ENCODE peak calls at places on chromosomes 13 and 19, in five cellular contexts. S is right lobe of liver; R is pancreas; C is CD8-positive, alpha-beta T cell; J is AG04450. D is an unnamed sample.

GRCh38 chr19:29610574-29611271 is 4.6 kb downstream of the POP4 start:
- DNase-seq in S (peak; percentile 81), R (peak; percentile 87), C (peak; percentile 86), J (peak; percentile 63), D (peak; percentile 68)

GRCh38 chr13:114053026-114053425 is 79.2 kb upstream of the C13orf46 start:
- DNase-seq in S (no peak), R (peak; percentile 34), C (no peak), J (peak; percentile 37), D (no peak)

GRCh38 chr13:101916758-101917474 is 464.4 kb downstream of the ITGBL1 start:
- DNase-seq in S (no peak), R (peak; percentile 48), C (no peak), J (no peak), D (no peak)

GRCh38 chr13:71316964-71317363 is 550.0 kb downstream of the DACH1 start:
- DNase-seq in S (no peak), R (no peak), C (no peak), J (no peak), D (no peak)

GRCh38 chr13:40600145-40600751 is 66.2 kb downstream of the FOXO1 start:
- DNase-seq in S (no peak), R (no peak), C (no peak), J (no peak), D (no peak)

GRCh38 chr19:639251-640155 is at the start of gene FGF22:
- DNase-seq in S (peak; percentile 91), R (peak; percentile 95), C (peak; percentile 96), J (peak; percentile 30), D (peak; percentile 88)

GRCh38 chr19:17681505-17682125 is 6.5 kb downstream of the UNC13A start:
- DNase-seq in S (no peak), R (no peak), C (peak; percentile 42), J (peak; percentile 6), D (peak; percentile 30)

GRCh38 chr13:102460806-102461205 is 59.0 kb upstream of the FGF14 start:
- DNase-seq in S (no peak), R (no peak), C (no peak), J (no peak), D (no peak)

GRCh38 chr13:100559886-100560285 is 28.7 kb downstream of the GGACT start:
- DNase-seq in S (no peak), R (no peak), C (no peak), J (no peak), D (no peak)

GRCh38 chr13:29886446-29886845 is 36.0 kb upstream of the UBL3 start:
- DNase-seq in S (no peak), R (no peak), C (peak; percentile 41), J (no peak), D (no peak)

GRCh38 chr13:34243396-34243795 is 425.4 kb downstream of the RFC3 start:
- DNase-seq in S (no peak), R (no peak), C (no peak), J (no peak), D (no peak)

GRCh38 chr19:55679343-55680257 is 4.6 kb downstream of the EPN1 start:
- DNase-seq in S (no peak), R (peak; percentile 73), C (no peak), J (no peak), D (peak; percentile 17)

GRCh38 chr19:3142292-3142670 is 6.4 kb downstream of the GNA15 start:
- DNase-seq in S (no peak), R (no peak), C (peak; percentile 27), J (peak; percentile 42), D (no peak)

GRCh38 chr13:33931397-33931987 is 113.5 kb downstream of the RFC3 start:
- DNase-seq in S (no peak), R (no peak), C (no peak), J (no peak), D (peak; percentile 1)

GRCh38 chr19:54418030-54418929 is 3.0 kb downstream of the TTYH1 start:
- DNase-seq in S (no peak), R (no peak), C (peak; percentile 33), J (no peak), D (no peak)

GRCh38 chr19:29702958-29703320 is 12.1 kb downstream of the C19orf12 start:
- DNase-seq in S (no peak), R (no peak), C (no peak), J (no peak), D (no peak)

GRCh38 chr19:44207126-44207803 is 5.1 kb upstream of the ZNF227 start:
- DNase-seq in S (peak; percentile 93), R (peak; percentile 91), C (peak; percentile 82), J (peak; percentile 86), D (peak; percentile 77)

GRCh38 chr19:33312065-33312464 is 9.7 kb upstream of the CEBPA start:
- DNase-seq in S (peak; percentile 12), R (no peak), C (no peak), J (no peak), D (no peak)

GRCh38 chr13:113319371-113319770 is 22.3 kb downstream of the LAMP1 start:
- DNase-seq in S (no peak), R (no peak), C (no peak), J (no peak), D (no peak)

GRCh38 chr19:55372316-55373081 is 2.2 kb upstream of the IL11 start:
- DNase-seq in S (no peak), R (peak; percentile 76), C (no peak), J (no peak), D (no peak)

GRCh38 chr19:5225486-5226345 is 114.9 kb downstream of the PTPRS start:
- DNase-seq in S (no peak), R (peak; percentile 74), C (no peak), J (no peak), D (no peak)

GRCh38 chr19:15464394-15465385 is at the start of gene RASAL3:
- DNase-seq in S (peak; percentile 74), R (no peak), C (peak; percentile 83), J (no peak), D (peak; percentile 72)

GRCh38 chr19:19256072-19256969 is 16.8 kb downstream of the TM6SF2 start:
- DNase-seq in S (no peak), R (no peak), C (no peak), J (no peak), D (no peak)
- H3K27me3 ChIP-seq in S (no peaks in the 10 kb centered on the region), R (no peaks in the 10 kb centered on the region), C (peaks cover 10% of the 10 kb centered on the region), J (peaks cover 31% of the 10 kb centered on the region), D (no peaks in the 10 kb centered on the region)

DNA sequence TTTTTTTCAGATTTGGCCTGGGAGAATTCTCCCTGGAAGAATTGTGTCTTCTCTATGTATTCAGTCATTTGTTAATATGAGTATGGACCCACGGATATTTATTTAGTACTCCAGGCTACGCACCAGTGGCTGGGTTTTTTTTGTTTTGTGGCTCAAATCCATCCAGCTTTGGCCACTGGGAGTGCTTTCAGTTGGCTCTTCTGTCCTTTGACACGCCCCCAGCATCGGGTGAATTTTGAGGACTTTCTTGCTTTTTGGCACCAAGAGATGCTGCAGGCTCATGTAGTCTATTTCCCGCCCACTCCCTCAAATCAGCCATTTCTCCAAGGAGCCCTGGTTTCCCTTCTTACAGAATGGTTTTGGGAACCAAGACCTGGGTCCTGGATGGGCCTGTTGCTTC is 55.8 kb downstream of the SMARCA4 start:
- DNase-seq in S (no peak), R (no peak), C (no peak), J (no peak), D (no peak)
- H3K4me3 ChIP-seq in S (no peak overlapping the region), R (no peak overlapping the region), C (no peak overlapping the region), J (no peak overlapping the region), D (no peak overlapping the region)

DNA sequence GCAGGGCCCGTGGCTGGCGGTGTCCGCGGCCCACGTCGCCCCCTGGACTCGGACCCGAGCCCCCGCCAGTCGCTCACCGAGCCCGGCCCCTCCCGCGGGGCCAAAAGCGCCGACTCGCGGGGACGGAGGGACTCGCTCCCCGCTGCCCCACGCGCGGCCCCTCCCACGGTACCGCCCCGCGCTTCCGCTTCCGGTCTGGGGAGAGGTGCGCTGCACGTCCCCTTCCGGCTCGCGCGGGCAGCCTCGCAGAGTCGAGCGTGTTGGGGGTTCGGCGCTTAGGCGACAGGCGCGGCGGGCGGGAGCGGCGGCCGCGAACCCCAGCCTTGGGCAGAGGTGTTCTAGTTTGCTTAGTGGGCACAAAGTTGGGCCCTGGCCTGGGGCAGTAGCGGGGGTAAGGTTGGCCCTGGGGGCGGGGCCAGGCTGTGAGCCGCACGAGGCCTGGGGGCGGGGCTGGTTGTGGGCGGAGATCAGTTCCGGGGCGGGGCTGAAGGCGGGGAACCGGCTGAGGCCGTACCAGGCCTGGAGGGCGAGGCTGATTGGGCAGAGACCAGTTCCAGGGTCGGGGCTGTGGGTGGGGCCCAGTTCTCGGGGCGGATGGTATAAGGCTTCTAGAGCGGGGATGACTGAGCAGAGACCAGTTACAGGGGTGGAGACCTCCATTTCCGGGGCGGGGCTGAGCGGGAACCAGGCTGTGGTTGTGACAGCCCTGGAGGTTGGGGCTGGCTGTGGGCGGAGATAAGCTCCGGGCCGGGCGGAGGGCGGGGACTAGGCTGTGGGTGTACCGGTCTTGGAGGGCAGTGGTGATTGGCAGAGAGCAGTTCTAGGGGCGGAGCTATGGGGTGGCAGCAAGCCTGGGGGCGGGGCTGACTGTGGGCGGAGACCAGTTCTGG is at the start of the genes MBD3L1 and ZNF558:
- DNase-seq in S (peak; percentile 96), R (peak; percentile 99), C (peak; percentile 99), J (peak; percentile 94), D (peak; percentile 98)
- TF ChIP-seq CTCF in S (peak; percentile 35), R (no peak), C (no peak), J (peak; percentile 17), D (peak; percentile 14)

DNA sequence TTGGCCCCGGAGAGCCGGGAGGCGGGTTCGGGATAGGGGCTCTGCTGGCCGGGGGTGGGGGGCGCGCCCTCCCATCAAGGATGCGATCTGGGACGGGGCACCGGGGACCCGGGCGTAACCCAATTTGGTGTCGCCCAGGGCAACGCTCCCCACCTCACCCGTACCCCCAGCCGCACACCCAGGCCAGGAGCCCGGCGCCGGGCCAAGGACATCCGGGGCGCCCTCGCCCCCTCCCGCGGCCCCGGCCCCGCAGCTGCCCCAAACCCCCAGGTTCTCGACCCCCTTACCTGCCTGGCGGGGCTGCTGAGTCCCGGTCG is 525 bp downstream of the SHANK1 start:
- DNase-seq in S (no peak), R (no peak), C (no peak), J (no peak), D (no peak)
- H3K27me3 ChIP-seq in S (no peaks in the 10 kb centered on the region), R (no peaks in the 10 kb centered on the region), C (no peaks in the 10 kb centered on the region), J (no peaks in the 10 kb centered on the region), D (peaks cover 1% of the 10 kb centered on the region)

GRCh38 chr13:66313408-66313807 is 916.7 kb downstream of the PCDH9 start:
- DNase-seq in S (no peak), R (no peak), C (no peak), J (no peak), D (no peak)
- H3K4me3 ChIP-seq in S (no peak overlapping the region), R (no peak overlapping the region), C (no peak overlapping the region), J (no peak overlapping the region), D (no peak overlapping the region)

GRCh38 chr13:31947506-31947905 is 84.1 kb upstream of the FRY start:
- DNase-seq in S (no peak), R (no peak), C (no peak), J (no peak), D (no peak)

GRCh38 chr13:31946091-31946770 is 85.3 kb upstream of the FRY start:
- DNase-seq in S (no peak), R (no peak), C (no peak), J (no peak), D (no peak)

GRCh38 chr13:31944262-31945160 is 87.1 kb upstream of the FRY start:
- DNase-seq in S (no peak), R (no peak), C (no peak), J (no peak), D (no peak)

GRCh38 chr13:31945202-31945978 is 86.2 kb upstream of the FRY start:
- DNase-seq in S (peak; percentile 55), R (peak; percentile 79), C (no peak), J (no peak), D (no peak)

GRCh38 chr13:31947105-31947504 is 84.5 kb upstream of the FRY start:
- DNase-seq in S (no peak), R (no peak), C (no peak), J (no peak), D (no peak)
- TF ChIP-seq CTCF in S (peak; percentile 8), R (no peak), C (no peak), J (no peak), D (no peak)

D was measured in GM06990.